ENCODE peak calls at places on chromosomes 7 and 10, in six cellular contexts. G is A549, M is SK-N-SH, U is IMR-90, K is GM12878, Y is K562. B is an unnamed sample.

GRCh38 chr10:61900829-61901783 is at the start of gene ARID5B:
- DNase-seq in U (peak; percentile 72), Y (peak; percentile 51), G (peak; percentile 83), M (peak; percentile 68), K (no peak), B (no peak)

GRCh38 chr7:140526214-140526613 is 46.9 kb upstream of the MKRN1 start:
- DNase-seq in U (no peak), K (no peak), G (no peak), M (no peak), Y (no peak), B (no peak)

GRCh38 chr10:86365346-86366032 is 1.1 kb downstream of the GRID1 start:
- DNase-seq in K (no peak), G (no peak), M (no peak), U (no peak), Y (no peak), B (no peak)

GRCh38 chr10:18364987-18365775 is 225.0 kb downstream of the CACNB2 start:
- DNase-seq in M (no peak), U (no peak), Y (no peak), K (peak; percentile 17), G (no peak), B (no peak)

GRCh38 chr10:113047963-113048781 is 98.1 kb downstream of the TCF7L2 start:
- DNase-seq in U (no peak), Y (no peak), K (no peak), G (no peak), M (no peak), B (no peak)

GRCh38 chr7:134720091-134720935 is 59.1 kb upstream of the CALD1 start:
- DNase-seq in M (no peak), Y (no peak), U (peak; percentile 72), K (no peak), G (no peak), B (no peak)

GRCh38 chr10:47318706-47319105 is 3.5 kb upstream of the GDF2 start:
- DNase-seq in Y (no peak), M (no peak), G (peak; percentile 29), K (no peak), U (no peak), B (no peak)

GRCh38 chr10:49831352-49832040 is 69.4 kb upstream of the OGDHL start:
- DNase-seq in U (peak; percentile 34), M (no peak), K (no peak), G (no peak), Y (no peak), B (peak; percentile 52)

GRCh38 chr10:94423627-94424026 is 21.3 kb downstream of the TBC1D12 start:
- DNase-seq in G (no peak), M (no peak), Y (no peak), U (peak; percentile 75), K (no peak), B (no peak)

GRCh38 chr7:155071916-155072315 is 1.8 kb downstream of the HTR5A start:
- DNase-seq in K (no peak), G (no peak), Y (no peak), M (no peak), U (no peak), B (no peak)

GRCh38 chr10:37654466-37654865 is 202.9 kb downstream of the ZNF248 start:
- DNase-seq in G (no peak), K (no peak), U (no peak), M (no peak), Y (no peak), B (no peak)

GRCh38 chr10:6667679-6668270 is 87.7 kb upstream of the PRKCQ start:
- DNase-seq in Y (peak; percentile 36), G (peak; percentile 33), U (peak; percentile 43), K (no peak), M (peak; percentile 48), B (peak; percentile 59)

DNA sequence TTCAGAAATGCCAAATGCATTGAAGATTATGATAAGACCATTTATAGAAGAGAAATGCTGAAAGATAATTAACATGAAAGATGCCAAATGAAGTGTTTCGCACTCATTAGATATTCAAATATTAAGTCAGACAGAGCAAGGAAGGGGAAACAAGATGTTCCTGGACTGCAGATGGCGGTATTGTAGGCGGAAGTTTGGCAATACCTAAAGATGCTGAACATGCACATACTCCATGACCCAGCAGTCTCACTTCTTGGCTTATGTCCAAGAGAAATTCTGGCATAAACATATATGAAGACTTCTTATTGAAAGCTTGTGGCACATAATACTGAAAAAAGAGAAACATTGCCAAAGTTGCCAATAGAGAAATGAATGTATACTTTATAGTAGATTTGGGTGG is 325.4 kb upstream of the SEMA3C start:
- DNase-seq in U (peak; percentile 35), G (no peak), K (no peak), Y (no peak), M (no peak), B (no peak)
- TF ChIP-seq RFX5 in U (no peak), G (no peak), K (no peak), Y (no peak), M (no peak), B (no peak)

GRCh38 chr7:118087121-118087520 is 96.8 kb upstream of the LSM8 start:
- DNase-seq in M (no peak), G (no peak), Y (no peak), U (no peak), K (no peak), B (no peak)

GRCh38 chr7:118079369-118079768 is 104.6 kb upstream of the LSM8 start:
- DNase-seq in M (no peak), K (no peak), Y (no peak), G (no peak), U (peak; percentile 8), B (no peak)

GRCh38 chr7:118082506-118082905 is 101.5 kb upstream of the LSM8 start:
- DNase-seq in G (no peak), Y (no peak), U (no peak), K (no peak), M (no peak), B (no peak)

GRCh38 chr7:118080947-118081346 is 103.0 kb upstream of the LSM8 start:
- DNase-seq in M (no peak), U (peak; percentile 81), Y (peak; percentile 81), K (peak; percentile 52), G (peak; percentile 39), B (peak; percentile 5)

GRCh38 chr7:118085000-118085399 is 99.0 kb upstream of the LSM8 start:
- DNase-seq in K (no peak), M (no peak), Y (no peak), U (no peak), G (no peak), B (no peak)
- TF ChIP-seq RFX5 in K (no peak), M (no peak), Y (no peak), U (no peak), G (no peak), B (no peak)

GRCh38 chr10:69333205-69333604 is 54.9 kb downstream of the HK1 start:
- DNase-seq in Y (no peak), K (no peak), M (peak; percentile 66), U (no peak), G (no peak), B (no peak)
- TF ChIP-seq RFX5 in Y (no peak), K (no peak), M (no peak), U (no peak), G (no peak), B (no peak)

GRCh38 chr7:39908141-39908540 is 41.9 kb upstream of the CDK13 start:
- DNase-seq in K (no peak), M (no peak), U (no peak), Y (no peak), G (no peak), B (no peak)
- TF ChIP-seq RFX5 in K (no peak), M (no peak), U (no peak), Y (no peak), G (no peak), B (no peak)

GRCh38 chr7:105830405-105831218 is 45.8 kb downstream of the ATXN7L1 start:
- DNase-seq in K (no peak), G (peak; percentile 93), U (peak; percentile 98), M (peak; percentile 33), Y (no peak), B (no peak)

GRCh38 chr7:105827106-105827870 is 49.1 kb downstream of the ATXN7L1 start:
- DNase-seq in U (no peak), G (no peak), Y (no peak), K (no peak), M (no peak), B (no peak)

GRCh38 chr7:105828141-105828540 is 48.3 kb downstream of the ATXN7L1 start:
- DNase-seq in K (no peak), Y (no peak), G (no peak), U (no peak), M (no peak), B (no peak)

GRCh38 chr7:105831824-105832535 is 44.4 kb downstream of the ATXN7L1 start:
- DNase-seq in U (peak; percentile 56), M (no peak), K (no peak), G (no peak), Y (no peak), B (no peak)

GRCh38 chr7:105829681-105830322 is 46.6 kb downstream of the ATXN7L1 start:
- DNase-seq in K (no peak), M (no peak), G (no peak), Y (no peak), U (peak; percentile 68), B (no peak)
- TF ChIP-seq RFX5 in K (no peak), M (no peak), G (no peak), Y (no peak), U (no peak), B (no peak)

DNA sequence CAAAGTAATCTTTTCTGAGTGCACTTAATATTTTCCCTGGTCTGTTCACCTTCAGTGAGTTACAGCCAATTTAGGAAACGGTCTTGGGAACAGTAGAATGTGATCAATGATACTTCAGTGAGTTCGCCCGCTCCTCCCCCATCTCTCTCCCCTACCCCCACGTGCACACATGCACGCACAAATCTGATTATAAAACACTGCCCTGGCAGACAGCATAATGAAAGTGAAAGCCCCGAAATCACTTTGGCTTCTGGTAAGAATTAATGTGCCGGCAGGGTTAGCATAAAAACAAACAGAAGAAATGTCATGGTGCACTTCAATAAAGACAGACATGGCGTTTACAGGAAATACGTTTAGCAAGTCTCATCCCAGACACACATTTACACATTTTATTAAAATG is 201.4 kb upstream of the CDCA7L start:
- DNase-seq in K (no peak), U (no peak), G (no peak), M (peak; percentile 70), Y (no peak), B (no peak)
- TF ChIP-seq RFX5 in K (no peak), U (no peak), G (no peak), M (no peak), Y (no peak), B (no peak)